ENCODE peak calls at places on chromosomes 3 and 15, in nine cellular contexts. One of them, this sample, is unnamed.
A peak's percentile ranks its signal among the peaks of the same experiment; 100 is the strongest.

GRCh38 chr3:132916096-132916495 is 122.1 kb upstream of the TMEM108 start:
- DNase-seq in HCT116: no peak
- DNase-seq in GM23248: no peak
- DNase-seq in SK-N-SH: no peak
- DNase-seq in Karpas-422: no peak
- DNase-seq in MM.1S: no peak
- DNase-seq in GM23338: no peak
- DNase-seq in hepatocyte: no peak
- DNase-seq in PC-3: no peak
- DNase-seq in this sample: no peak

GRCh38 chr3:194884649-194885315 is 199.1 kb downstream of the FAM43A start:
- DNase-seq in PC-3: peak; percentile 82
- DNase-seq in GM23338: no peak
- DNase-seq in MM.1S: no peak
- DNase-seq in hepatocyte: no peak
- DNase-seq in Karpas-422: no peak
- DNase-seq in HCT116: no peak
- DNase-seq in SK-N-SH: no peak
- DNase-seq in GM23248: no peak
- DNase-seq in this sample: no peak

GRCh38 chr15:34793071-34793470 is 2.3 kb downstream of the ACTC1 start:
- DNase-seq in SK-N-SH: no peak
- DNase-seq in hepatocyte: no peak
- DNase-seq in GM23338: no peak
- DNase-seq in Karpas-422: no peak
- DNase-seq in GM23248: no peak
- DNase-seq in HCT116: no peak
- DNase-seq in PC-3: no peak
- DNase-seq in MM.1S: no peak
- DNase-seq in this sample: no peak

GRCh38 chr3:181383760-181384159 is 328.0 kb upstream of the SOX2 start:
- DNase-seq in Karpas-422: peak; percentile 87
- DNase-seq in HCT116: no peak
- DNase-seq in SK-N-SH: no peak
- DNase-seq in hepatocyte: no peak
- DNase-seq in GM23248: no peak
- DNase-seq in MM.1S: no peak
- DNase-seq in PC-3: no peak
- DNase-seq in GM23338: peak; percentile 31
- DNase-seq in this sample: no peak

GRCh38 chr3:97910931-97911351 is 61.3 kb downstream of the RIOX2 start:
- DNase-seq in hepatocyte: peak; percentile 6
- DNase-seq in SK-N-SH: no peak
- DNase-seq in GM23248: no peak
- DNase-seq in GM23338: no peak
- DNase-seq in HCT116: no peak
- DNase-seq in PC-3: no peak
- DNase-seq in Karpas-422: no peak
- DNase-seq in MM.1S: no peak
- DNase-seq in this sample: no peak

GRCh38 chr3:110679235-110679634 is 392.4 kb upstream of the NECTIN3 start:
- DNase-seq in PC-3: no peak
- DNase-seq in hepatocyte: no peak
- DNase-seq in SK-N-SH: no peak
- DNase-seq in HCT116: no peak
- DNase-seq in Karpas-422: no peak
- DNase-seq in MM.1S: no peak
- DNase-seq in GM23248: no peak
- DNase-seq in GM23338: no peak
- DNase-seq in this sample: no peak

GRCh38 chr3:100125539-100125938 is 11.2 kb upstream of the FILIP1L start:
- DNase-seq in PC-3: peak; percentile 74
- DNase-seq in Karpas-422: no peak
- DNase-seq in SK-N-SH: no peak
- DNase-seq in MM.1S: no peak
- DNase-seq in hepatocyte: no peak
- DNase-seq in GM23248: peak; percentile 6
- DNase-seq in HCT116: no peak
- DNase-seq in GM23338: no peak
- DNase-seq in this sample: no peak

GRCh38 chr3:178706411-178706810 is 170.2 kb downstream of the KCNMB2 start:
- DNase-seq in GM23338: no peak
- DNase-seq in MM.1S: no peak
- DNase-seq in hepatocyte: no peak
- DNase-seq in HCT116: no peak
- DNase-seq in Karpas-422: no peak
- DNase-seq in SK-N-SH: no peak
- DNase-seq in GM23248: no peak
- DNase-seq in PC-3: no peak
- DNase-seq in this sample: no peak

GRCh38 chr15:80906159-80906775 is 83.4 kb downstream of the MESD start:
- DNase-seq in hepatocyte: no peak
- DNase-seq in MM.1S: no peak
- DNase-seq in Karpas-422: no peak
- DNase-seq in GM23248: peak; percentile 46
- DNase-seq in GM23338: no peak
- DNase-seq in HCT116: peak; percentile 44
- DNase-seq in PC-3: peak; percentile 88
- DNase-seq in SK-N-SH: no peak
- DNase-seq in this sample: peak; percentile 83

GRCh38 chr3:15380980-15381890 is 46.1 kb downstream of the METTL6 start:
- DNase-seq in PC-3: no peak
- DNase-seq in hepatocyte: no peak
- DNase-seq in MM.1S: no peak
- DNase-seq in HCT116: no peak
- DNase-seq in GM23248: no peak
- DNase-seq in Karpas-422: no peak
- DNase-seq in SK-N-SH: no peak
- DNase-seq in GM23338: no peak
- DNase-seq in this sample: no peak

GRCh38 chr3:97674477-97674876 is 90.1 kb upstream of the ARL6 start:
- DNase-seq in GM23338: no peak
- DNase-seq in Karpas-422: no peak
- DNase-seq in GM23248: no peak
- DNase-seq in hepatocyte: no peak
- DNase-seq in HCT116: no peak
- DNase-seq in SK-N-SH: no peak
- DNase-seq in MM.1S: no peak
- DNase-seq in PC-3: no peak
- DNase-seq in this sample: no peak

GRCh38 chr3:23430781-23431423 is 227.8 kb downstream of the UBE2E2 start:
- DNase-seq in MM.1S: no peak
- DNase-seq in GM23338: no peak
- DNase-seq in hepatocyte: no peak
- DNase-seq in HCT116: no peak
- DNase-seq in SK-N-SH: no peak
- DNase-seq in Karpas-422: no peak
- DNase-seq in GM23248: peak; percentile 6
- DNase-seq in PC-3: no peak
- DNase-seq in this sample: no peak

GRCh38 chr15:39792025-39792893 is 9.6 kb upstream of the FSIP1 start:
- DNase-seq in MM.1S: no peak
- DNase-seq in GM23248: no peak
- DNase-seq in hepatocyte: no peak
- DNase-seq in SK-N-SH: no peak
- DNase-seq in HCT116: no peak
- DNase-seq in PC-3: peak; percentile 57
- DNase-seq in GM23338: no peak
- DNase-seq in Karpas-422: no peak
- DNase-seq in this sample: no peak

GRCh38 chr3:126524429-126524988 is 554 bp downstream of the CHST13 start:
- DNase-seq in MM.1S: no peak
- DNase-seq in hepatocyte: peak; percentile 62
- DNase-seq in PC-3: no peak
- DNase-seq in Karpas-422: no peak
- DNase-seq in GM23338: no peak
- DNase-seq in HCT116: no peak
- DNase-seq in SK-N-SH: peak; percentile 86
- DNase-seq in GM23248: peak; percentile 36
- DNase-seq in this sample: no peak

GRCh38 chr3:4741404-4742307 is 237.6 kb upstream of the BHLHE40 start:
- DNase-seq in GM23248: peak; percentile 94
- DNase-seq in PC-3: peak; percentile 98
- DNase-seq in HCT116: peak; percentile 83
- DNase-seq in Karpas-422: no peak
- DNase-seq in MM.1S: no peak
- DNase-seq in GM23338: no peak
- DNase-seq in SK-N-SH: no peak
- DNase-seq in hepatocyte: peak; percentile 46
- DNase-seq in this sample: peak; percentile 85

GRCh38 chr3:57164606-57165573 is at the start of gene IL17RD:
- DNase-seq in PC-3: peak; percentile 82
- DNase-seq in Karpas-422: peak; percentile 85
- DNase-seq in SK-N-SH: peak; percentile 98
- DNase-seq in HCT116: peak; percentile 58
- DNase-seq in hepatocyte: peak; percentile 95
- DNase-seq in GM23338: peak; percentile 96
- DNase-seq in GM23248: peak; percentile 93
- DNase-seq in MM.1S: peak; percentile 78
- DNase-seq in this sample: peak; percentile 59

GRCh38 chr3:113844622-113845222 is 6.1 kb downstream of the GRAMD1C start:
- DNase-seq in GM23248: peak; percentile 65
- DNase-seq in MM.1S: peak; percentile 55
- DNase-seq in SK-N-SH: peak; percentile 47
- DNase-seq in HCT116: no peak
- DNase-seq in hepatocyte: peak; percentile 43
- DNase-seq in GM23338: peak; percentile 48
- DNase-seq in Karpas-422: peak; percentile 77
- DNase-seq in PC-3: peak; percentile 78
- DNase-seq in this sample: no peak

GRCh38 chr15:68230157-68231100 is 901 bp upstream of the CLN6 start:
- DNase-seq in HCT116: no peak
- DNase-seq in GM23338: no peak
- DNase-seq in PC-3: peak; percentile 3
- DNase-seq in MM.1S: no peak
- DNase-seq in hepatocyte: no peak
- DNase-seq in Karpas-422: no peak
- DNase-seq in SK-N-SH: peak; percentile 35
- DNase-seq in GM23248: peak; percentile 67
- DNase-seq in this sample: no peak

GRCh38 chr3:95338446-95338845 is 1275.6 kb downstream of the NSUN3 start:
- DNase-seq in PC-3: no peak
- DNase-seq in SK-N-SH: no peak
- DNase-seq in GM23248: no peak
- DNase-seq in GM23338: no peak
- DNase-seq in MM.1S: no peak
- DNase-seq in HCT116: no peak
- DNase-seq in hepatocyte: no peak
- DNase-seq in Karpas-422: no peak
- DNase-seq in this sample: no peak

GRCh38 chr3:172068977-172069376 is 29.6 kb downstream of the FNDC3B start:
- DNase-seq in Karpas-422: no peak
- DNase-seq in hepatocyte: no peak
- DNase-seq in GM23338: no peak
- DNase-seq in HCT116: no peak
- DNase-seq in MM.1S: no peak
- DNase-seq in SK-N-SH: no peak
- DNase-seq in GM23248: no peak
- DNase-seq in PC-3: no peak
- DNase-seq in this sample: no peak

GRCh38 chr3:120615863-120616599 is 19.9 kb downstream of the NDUFB4 start:
- DNase-seq in Karpas-422: no peak
- DNase-seq in GM23248: peak; percentile 81
- DNase-seq in PC-3: peak; percentile 40
- DNase-seq in HCT116: no peak
- DNase-seq in MM.1S: no peak
- DNase-seq in SK-N-SH: no peak
- DNase-seq in GM23338: peak; percentile 13
- DNase-seq in hepatocyte: no peak
- DNase-seq in this sample: no peak

GRCh38 chr15:23855260-23855659 is 168.2 kb upstream of the NDN start:
- DNase-seq in MM.1S: peak; percentile 76
- DNase-seq in PC-3: no peak
- DNase-seq in hepatocyte: no peak
- DNase-seq in SK-N-SH: no peak
- DNase-seq in Karpas-422: no peak
- DNase-seq in HCT116: no peak
- DNase-seq in GM23338: no peak
- DNase-seq in GM23248: no peak
- DNase-seq in this sample: no peak

GRCh38 chr3:64408770-64409169 is 183.5 kb upstream of the PRICKLE2 start:
- DNase-seq in GM23338: no peak
- DNase-seq in SK-N-SH: no peak
- DNase-seq in GM23248: peak; percentile 45
- DNase-seq in Karpas-422: no peak
- DNase-seq in MM.1S: no peak
- DNase-seq in hepatocyte: no peak
- DNase-seq in PC-3: no peak
- DNase-seq in HCT116: no peak
- DNase-seq in this sample: no peak

GRCh38 chr3:52450489-52451236 is 3.2 kb downstream of the TNNC1 start:
- DNase-seq in HCT116: no peak
- DNase-seq in SK-N-SH: no peak
- DNase-seq in MM.1S: no peak
- DNase-seq in GM23338: no peak
- DNase-seq in Karpas-422: no peak
- DNase-seq in hepatocyte: no peak
- DNase-seq in GM23248: no peak
- DNase-seq in PC-3: no peak
- DNase-seq in this sample: no peak
- H3K9me2 ChIP-seq in HCT116: no peaks in the 10 kb centered on the region
- H3K9me2 ChIP-seq in SK-N-SH: no peaks in the 10 kb centered on the region
- H3K9me2 ChIP-seq in MM.1S: no peaks in the 10 kb centered on the region
- H3K9me2 ChIP-seq in GM23338: peaks cover 2% of the 10 kb centered on the region
- H3K9me2 ChIP-seq in Karpas-422: no peaks in the 10 kb centered on the region
- H3K9me2 ChIP-seq in hepatocyte: no peaks in the 10 kb centered on the region
- H3K9me2 ChIP-seq in GM23248: no peaks in the 10 kb centered on the region
- H3K9me2 ChIP-seq in PC-3: no peaks in the 10 kb centered on the region
- H3K9me2 ChIP-seq in this sample: no peaks in the 10 kb centered on the region

GRCh38 chr3:134279466-134279865 is 28.8 kb upstream of the RYK start:
- DNase-seq in GM23338: no peak
- DNase-seq in Karpas-422: no peak
- DNase-seq in hepatocyte: no peak
- DNase-seq in SK-N-SH: no peak
- DNase-seq in GM23248: no peak
- DNase-seq in MM.1S: no peak
- DNase-seq in HCT116: no peak
- DNase-seq in PC-3: no peak
- DNase-seq in this sample: no peak
- H3K9me2 ChIP-seq in GM23338: no peaks in the 10 kb centered on the region
- H3K9me2 ChIP-seq in Karpas-422: no peaks in the 10 kb centered on the region
- H3K9me2 ChIP-seq in hepatocyte: no peaks in the 10 kb centered on the region
- H3K9me2 ChIP-seq in SK-N-SH: no peaks in the 10 kb centered on the region
- H3K9me2 ChIP-seq in GM23248: no peaks in the 10 kb centered on the region
- H3K9me2 ChIP-seq in MM.1S: no peaks in the 10 kb centered on the region
- H3K9me2 ChIP-seq in HCT116: peaks cover 4% of the 10 kb centered on the region
- H3K9me2 ChIP-seq in PC-3: no peaks in the 10 kb centered on the region
- H3K9me2 ChIP-seq in this sample: no peaks in the 10 kb centered on the region

GRCh38 chr15:99324082-99324620 is 72.9 kb downstream of the LRRC28 start:
- DNase-seq in GM23338: no peak
- DNase-seq in hepatocyte: no peak
- DNase-seq in HCT116: peak; percentile 76
- DNase-seq in SK-N-SH: no peak
- DNase-seq in GM23248: peak; percentile 93
- DNase-seq in Karpas-422: no peak
- DNase-seq in MM.1S: peak; percentile 94
- DNase-seq in PC-3: peak; percentile 77
- DNase-seq in this sample: no peak
- H3K9me2 ChIP-seq in GM23338: no peaks in the 10 kb centered on the region
- H3K9me2 ChIP-seq in hepatocyte: no peaks in the 10 kb centered on the region
- H3K9me2 ChIP-seq in HCT116: no peaks in the 10 kb centered on the region
- H3K9me2 ChIP-seq in SK-N-SH: no peaks in the 10 kb centered on the region
- H3K9me2 ChIP-seq in GM23248: no peaks in the 10 kb centered on the region
- H3K9me2 ChIP-seq in Karpas-422: no peaks in the 10 kb centered on the region
- H3K9me2 ChIP-seq in MM.1S: no peaks in the 10 kb centered on the region
- H3K9me2 ChIP-seq in PC-3: no peaks in the 10 kb centered on the region
- H3K9me2 ChIP-seq in this sample: no peaks in the 10 kb centered on the region

GRCh38 chr3:59149166-59149565 is 99.3 kb upstream of the CFAP20DC start:
- DNase-seq in hepatocyte: no peak
- DNase-seq in MM.1S: no peak
- DNase-seq in GM23338: no peak
- DNase-seq in PC-3: no peak
- DNase-seq in Karpas-422: no peak
- DNase-seq in GM23248: no peak
- DNase-seq in SK-N-SH: no peak
- DNase-seq in HCT116: no peak
- DNase-seq in this sample: no peak
- H3K9me2 ChIP-seq in hepatocyte: no peaks in the 10 kb centered on the region
- H3K9me2 ChIP-seq in MM.1S: no peaks in the 10 kb centered on the region
- H3K9me2 ChIP-seq in GM23338: peaks cover 5% of the 10 kb centered on the region
- H3K9me2 ChIP-seq in PC-3: no peaks in the 10 kb centered on the region
- H3K9me2 ChIP-seq in Karpas-422: no peaks in the 10 kb centered on the region
- H3K9me2 ChIP-seq in GM23248: no peaks in the 10 kb centered on the region
- H3K9me2 ChIP-seq in SK-N-SH: no peaks in the 10 kb centered on the region
- H3K9me2 ChIP-seq in HCT116: no peaks in the 10 kb centered on the region
- H3K9me2 ChIP-seq in this sample: no peaks in the 10 kb centered on the region

This sample was measured in PC-9.